ENCODE peak calls at places on chromosomes 13 and 19, in four cellular contexts. E is IMR-90, O is H9, D is H1. I is an unnamed sample.

GRCh38 chr19:38912600-38913514 is 871 bp upstream of the CCER2 start:
- DNase-seq in E (no peak), O (no peak), D (no peak), I (no peak)

GRCh38 chr19:48856921-48857320 is 11.5 kb downstream of the PLEKHA4 start:
- DNase-seq in E (no peak), O (no peak), D (no peak), I (no peak)

GRCh38 chr19:7348587-7349230 is at the start of gene ARHGEF18:
- DNase-seq in E (no peak), O (no peak), D (no peak), I (no peak)

GRCh38 chr19:50569023-50569697 is 925 bp upstream of the LRRC4B start:
- DNase-seq in E (no peak), O (no peak), D (no peak), I (no peak)

GRCh38 chr13:93635687-93636086 is 409.1 kb downstream of the GPC6 start:
- DNase-seq in E (peak; percentile 14), O (no peak), D (no peak), I (no peak)

GRCh38 chr19:7888145-7888825 is at the start of gene LRRC8E:
- DNase-seq in E (peak; percentile 55), O (peak; percentile 89), D (no peak), I (peak; percentile 84)

GRCh38 chr19:41484822-41485221 is 41.9 kb downstream of the ERICH4 start:
- DNase-seq in E (no peak), O (no peak), D (no peak), I (no peak)

GRCh38 chr13:52048516-52048915 is 24.0 kb downstream of the UTP14C start:
- DNase-seq in E (peak; percentile 41), O (no peak), D (no peak), I (no peak)

GRCh38 chr13:39779337-39780270 is 124.1 kb downstream of the COG6 start:
- DNase-seq in E (peak; percentile 36), O (no peak), D (no peak), I (no peak)

GRCh38 chr19:2126879-2127518 is 24.4 kb downstream of the AP3D1 start:
- DNase-seq in E (no peak), O (no peak), D (no peak), I (no peak)

GRCh38 chr13:42148538-42148937 is 100.1 kb downstream of the DGKH start:
- DNase-seq in E (no peak), O (no peak), D (no peak), I (no peak)

GRCh38 chr19:49097453-49098288 is 12.4 kb downstream of the SNRNP70 start:
- DNase-seq in E (peak; percentile 72), O (peak; percentile 86), D (peak; percentile 66), I (peak; percentile 90)

GRCh38 chr13:88945793-88946192 is 1274.6 kb downstream of the SLITRK5 start:
- DNase-seq in E (no peak), O (no peak), D (no peak), I (no peak)

GRCh38 chr19:50510700-50511068 is 307 bp downstream of the JOSD2 start:
- DNase-seq in E (no peak), O (no peak), D (no peak), I (peak; percentile 92)

GRCh38 chr19:17871878-17872250 is at the start of gene SLC5A5:
- DNase-seq in E (no peak), O (peak; percentile 54), D (no peak), I (no peak)

GRCh38 chr19:5669212-5669611 is 11.1 kb downstream of the MICOS13 start:
- DNase-seq in E (no peak), O (no peak), D (no peak), I (no peak)

GRCh38 chr19:19381007-19381926 is 24.2 kb upstream of the GATAD2A start:
- DNase-seq in E (no peak), O (no peak), D (no peak), I (no peak)

GRCh38 chr19:23415034-23415433 is 19.8 kb upstream of the ZNF91 start:
- DNase-seq in E (no peak), O (no peak), D (no peak), I (peak; percentile 55)

GRCh38 chr19:1782501-1782900 is 29.2 kb downstream of the ONECUT3 start:
- DNase-seq in E (no peak), O (no peak), D (no peak), I (no peak)

GRCh38 chr19:56309511-56310185 is 5.0 kb downstream of the ZSCAN5A start:
- DNase-seq in E (peak; percentile 4), O (peak; percentile 85), D (peak; percentile 70), I (peak; percentile 78)

GRCh38 chr13:80931766-80932165 is 590.8 kb upstream of the SPRY2 start:
- DNase-seq in E (no peak), O (no peak), D (no peak), I (no peak)

GRCh38 chr13:26549713-26550112 is 7.8 kb upstream of the WASF3 start:
- DNase-seq in E (no peak), O (no peak), D (no peak), I (no peak)

GRCh38 chr19:45404557-45405434 is at the start of gene PPP1R13L:
- DNase-seq in E (peak; percentile 56), O (peak; percentile 98), D (no peak), I (peak; percentile 98)

GRCh38 chr19:46610851-46611770 is 10.0 kb downstream of the CALM3 start:
- DNase-seq in E (peak; percentile 36), O (no peak), D (no peak), I (no peak)

GRCh38 chr19:35712910-35713845 is 4.6 kb upstream of the KMT2B start:
- DNase-seq in E (no peak), O (no peak), D (no peak), I (no peak)

GRCh38 chr19:33458171-33458633 is 63.4 kb downstream of the PEPD start:
- DNase-seq in E (no peak), O (peak; percentile 15), D (no peak), I (no peak)

GRCh38 chr13:74194856-74195255 is 60.7 kb upstream of the KLF12 start:
- DNase-seq in E (no peak), O (no peak), D (no peak), I (no peak)

GRCh38 chr19:17513801-17514200 is 2.4 kb downstream of the PGLS start:
- DNase-seq in E (no peak), O (no peak), D (no peak), I (no peak)

GRCh38 chr13:99984134-99984462 is 2.5 kb downstream of the ZIC2 start:
- DNase-seq in E (no peak), O (no peak), D (no peak), I (no peak)

GRCh38 chr13:99982021-99982740 is 597 bp downstream of the ZIC2 start:
- DNase-seq in E (no peak), O (no peak), D (no peak), I (peak; percentile 52)

GRCh38 chr13:99983401-99984133 is 2.0 kb downstream of the ZIC2 start:
- DNase-seq in E (no peak), O (peak; percentile 39), D (no peak), I (peak; percentile 94)

GRCh38 chr13:99981115-99982020 is at the start of gene ZIC2:
- DNase-seq in E (no peak), O (peak; percentile 85), D (no peak), I (peak; percentile 96)

GRCh38 chr13:99982741-99983400 is 1.3 kb downstream of the ZIC2 start:
- DNase-seq in E (no peak), O (no peak), D (no peak), I (peak; percentile 62)
- H2BK5ac ChIP-seq in E (no peak overlapping the region), O (no peak overlapping the region), D (peak overlapping the region; percentile 3), I (peak overlapping the region; percentile 97)

GRCh38 chr13:79900356-79900755 is 419.4 kb downstream of the NDFIP2 start:
- DNase-seq in E (no peak), O (no peak), D (no peak), I (no peak)
- H2BK120ac ChIP-seq in E (no peak overlapping the region), O (no peak overlapping the region), D (no peak overlapping the region), I (no peak overlapping the region)

DNA sequence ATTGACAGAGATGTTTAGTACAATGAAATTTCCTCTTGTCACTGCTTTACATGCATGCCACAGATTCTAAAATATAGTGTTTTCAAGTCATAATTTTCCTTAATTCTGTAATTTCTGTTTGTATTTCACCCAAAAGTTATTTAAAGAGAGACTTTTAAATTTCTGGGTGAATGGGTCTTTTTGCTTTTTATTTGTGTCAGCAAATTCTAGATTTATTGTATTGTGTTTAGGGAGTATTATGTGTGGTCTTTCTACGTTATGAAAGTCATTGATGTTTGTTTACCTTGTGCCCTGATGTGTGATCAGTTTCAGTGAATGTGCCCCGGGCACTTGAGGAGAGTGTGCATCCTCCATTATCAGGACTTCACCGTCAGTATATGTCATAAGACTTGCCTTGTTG is 92.7 kb downstream of the SGCG start:
- DNase-seq in E (no peak), O (no peak), D (no peak), I (no peak)
- H3K56ac ChIP-seq in E (no peak overlapping the region), O (no peak overlapping the region), D (no peak overlapping the region), I (no peak overlapping the region)

GRCh38 chr13:25301347-25302113 is at the start of gene NUP58:
- DNase-seq in E (peak; percentile 95), O (peak; percentile 85), D (peak; percentile 60), I (peak; percentile 94)
- H2BK5ac ChIP-seq in E (peak within 1 kb of the TSS; percentile 86), O (no peak within 1 kb of the TSS), D (peak within 1 kb of the TSS; percentile 89), I (peak within 1 kb of the TSS; percentile 49)

DNA sequence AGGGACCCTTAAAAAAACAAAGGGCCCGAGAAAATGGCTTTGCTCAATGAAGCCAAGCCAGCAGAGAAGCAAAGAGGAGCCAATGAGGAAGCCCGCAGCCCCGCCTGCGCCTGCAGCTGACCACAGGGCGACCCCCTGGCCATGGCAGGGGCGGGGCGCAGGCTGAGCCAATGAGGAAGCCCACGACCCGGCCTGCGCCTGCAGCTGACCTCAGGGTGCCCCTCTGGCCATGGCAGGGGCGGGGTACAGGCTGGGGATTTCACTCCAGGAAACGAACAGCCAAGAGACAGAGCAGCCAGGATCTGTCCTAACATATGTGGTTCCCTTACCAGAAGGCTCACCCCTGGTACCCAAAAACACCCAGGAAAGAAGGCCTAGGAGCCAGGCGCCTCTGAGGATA is 101.4 kb downstream of the STK24 start:
- DNase-seq in E (no peak), O (peak; percentile 95), D (no peak), I (peak; percentile 82)
- H2BK120ac ChIP-seq in E (peak overlapping the region; percentile 49), O (no peak overlapping the region), D (no peak overlapping the region), I (no peak overlapping the region)

I was measured in mesendoderm.